ENCODE peak calls at places on chromosomes 4 and X, in eight cellular contexts. One of them, this sample, is unnamed.
A peak's percentile ranks its signal among the peaks of the same experiment; 100 is the strongest.

GRCh38 chr4:40699648-40700047 is 50.1 kb upstream of the NSUN7 start:
- DNase-seq in left lung: no peak
- DNase-seq in CD4-positive, alpha-beta T cell: no peak
- DNase-seq in heart left ventricle: no peak
- DNase-seq in OCI-LY7: no peak
- DNase-seq in A549: no peak
- DNase-seq in right atrium auricular region: no peak
- DNase-seq in left ventricle myocardium inferior: no peak
- DNase-seq in this sample: no peak

GRCh38 chrX:57329008-57329407 is 42.5 kb downstream of the FAAH2 start:
- DNase-seq in left lung: no peak
- DNase-seq in CD4-positive, alpha-beta T cell: no peak
- DNase-seq in heart left ventricle: no peak
- DNase-seq in OCI-LY7: no peak
- DNase-seq in A549: peak; percentile 0
- DNase-seq in right atrium auricular region: no peak
- DNase-seq in left ventricle myocardium inferior: no peak
- DNase-seq in this sample: no peak

GRCh38 chrX:119802546-119802945 is 11.1 kb upstream of the RPL39 start:
- DNase-seq in left lung: no peak
- DNase-seq in CD4-positive, alpha-beta T cell: no peak
- DNase-seq in heart left ventricle: no peak
- DNase-seq in OCI-LY7: no peak
- DNase-seq in A549: no peak
- DNase-seq in right atrium auricular region: no peak
- DNase-seq in left ventricle myocardium inferior: no peak
- DNase-seq in this sample: no peak

GRCh38 chr4:2875556-2875955 is 31.9 kb downstream of the ADD1 start:
- DNase-seq in left lung: no peak
- DNase-seq in CD4-positive, alpha-beta T cell: no peak
- DNase-seq in heart left ventricle: no peak
- DNase-seq in OCI-LY7: no peak
- DNase-seq in A549: no peak
- DNase-seq in right atrium auricular region: no peak
- DNase-seq in left ventricle myocardium inferior: no peak
- DNase-seq in this sample: no peak

GRCh38 chr4:87657525-87657924 is 7.4 kb downstream of the DMP1 start:
- DNase-seq in left lung: no peak
- DNase-seq in CD4-positive, alpha-beta T cell: no peak
- DNase-seq in heart left ventricle: no peak
- DNase-seq in OCI-LY7: no peak
- DNase-seq in A549: peak; percentile 52
- DNase-seq in right atrium auricular region: no peak
- DNase-seq in left ventricle myocardium inferior: no peak
- DNase-seq in this sample: no peak

GRCh38 chr4:22237155-22237751 is 278.6 kb downstream of the ADGRA3 start:
- DNase-seq in left lung: no peak
- DNase-seq in CD4-positive, alpha-beta T cell: peak; percentile 4
- DNase-seq in heart left ventricle: no peak
- DNase-seq in OCI-LY7: no peak
- DNase-seq in A549: peak; percentile 13
- DNase-seq in right atrium auricular region: no peak
- DNase-seq in left ventricle myocardium inferior: no peak
- DNase-seq in this sample: no peak

GRCh38 chrX:131812847-131813825 is 210.0 kb upstream of the STK26 start:
- DNase-seq in left lung: peak; percentile 79
- DNase-seq in CD4-positive, alpha-beta T cell: peak; percentile 89
- DNase-seq in heart left ventricle: peak; percentile 53
- DNase-seq in OCI-LY7: no peak
- DNase-seq in A549: peak; percentile 74
- DNase-seq in right atrium auricular region: peak; percentile 85
- DNase-seq in left ventricle myocardium inferior: no peak
- DNase-seq in this sample: no peak

GRCh38 chr4:1522606-1523005 is 116.4 kb upstream of the NKX1-1 start:
- DNase-seq in left lung: no peak
- DNase-seq in CD4-positive, alpha-beta T cell: no peak
- DNase-seq in heart left ventricle: no peak
- DNase-seq in OCI-LY7: no peak
- DNase-seq in A549: no peak
- DNase-seq in right atrium auricular region: no peak
- DNase-seq in left ventricle myocardium inferior: no peak
- DNase-seq in this sample: no peak

GRCh38 chrX:45799576-45799975 is 598.9 kb upstream of the DIPK2B start:
- DNase-seq in left lung: no peak
- DNase-seq in CD4-positive, alpha-beta T cell: no peak
- DNase-seq in heart left ventricle: no peak
- DNase-seq in OCI-LY7: no peak
- DNase-seq in A549: no peak
- DNase-seq in right atrium auricular region: no peak
- DNase-seq in left ventricle myocardium inferior: no peak
- DNase-seq in this sample: no peak

GRCh38 chr4:59388359-59388758 is 1811.8 kb upstream of the ADGRL3 start:
- DNase-seq in left lung: no peak
- DNase-seq in CD4-positive, alpha-beta T cell: no peak
- DNase-seq in heart left ventricle: no peak
- DNase-seq in OCI-LY7: no peak
- DNase-seq in A549: no peak
- DNase-seq in right atrium auricular region: no peak
- DNase-seq in left ventricle myocardium inferior: no peak
- DNase-seq in this sample: no peak

GRCh38 chr4:82785248-82786003 is 13.2 kb downstream of the SCD5 start:
- DNase-seq in left lung: no peak
- DNase-seq in CD4-positive, alpha-beta T cell: no peak
- DNase-seq in heart left ventricle: no peak
- DNase-seq in OCI-LY7: no peak
- DNase-seq in A549: peak; percentile 62
- DNase-seq in right atrium auricular region: peak; percentile 44
- DNase-seq in left ventricle myocardium inferior: no peak
- DNase-seq in this sample: no peak

GRCh38 chrX:14398725-14399124 is 130.6 kb upstream of the GLRA2 start:
- DNase-seq in left lung: no peak
- DNase-seq in CD4-positive, alpha-beta T cell: no peak
- DNase-seq in heart left ventricle: no peak
- DNase-seq in OCI-LY7: no peak
- DNase-seq in A549: peak; percentile 3
- DNase-seq in right atrium auricular region: no peak
- DNase-seq in left ventricle myocardium inferior: no peak
- DNase-seq in this sample: no peak

GRCh38 chr4:55851885-55852284 is 1.6 kb upstream of the EXOC1 start:
- DNase-seq in left lung: no peak
- DNase-seq in CD4-positive, alpha-beta T cell: no peak
- DNase-seq in heart left ventricle: no peak
- DNase-seq in OCI-LY7: no peak
- DNase-seq in A549: no peak
- DNase-seq in right atrium auricular region: no peak
- DNase-seq in left ventricle myocardium inferior: no peak
- DNase-seq in this sample: no peak

GRCh38 chr4:64230709-64231310 is 178.4 kb downstream of the TECRL start:
- DNase-seq in left lung: no peak
- DNase-seq in CD4-positive, alpha-beta T cell: no peak
- DNase-seq in heart left ventricle: no peak
- DNase-seq in OCI-LY7: peak; percentile 46
- DNase-seq in A549: peak; percentile 14
- DNase-seq in right atrium auricular region: no peak
- DNase-seq in left ventricle myocardium inferior: no peak
- DNase-seq in this sample: no peak

GRCh38 chrX:12489341-12489740 is 301.9 kb upstream of the PRPS2 start:
- DNase-seq in left lung: no peak
- DNase-seq in CD4-positive, alpha-beta T cell: no peak
- DNase-seq in heart left ventricle: no peak
- DNase-seq in OCI-LY7: no peak
- DNase-seq in A549: no peak
- DNase-seq in right atrium auricular region: no peak
- DNase-seq in left ventricle myocardium inferior: no peak
- DNase-seq in this sample: no peak

GRCh38 chr4:70269674-70270073 is 27.3 kb downstream of the CSN3 start:
- DNase-seq in left lung: no peak
- DNase-seq in CD4-positive, alpha-beta T cell: no peak
- DNase-seq in heart left ventricle: no peak
- DNase-seq in OCI-LY7: no peak
- DNase-seq in A549: peak; percentile 1
- DNase-seq in right atrium auricular region: no peak
- DNase-seq in left ventricle myocardium inferior: no peak
- DNase-seq in this sample: no peak

GRCh38 chrX:9650091-9650490 is 115.6 kb downstream of the GPR143 start:
- DNase-seq in left lung: no peak
- DNase-seq in CD4-positive, alpha-beta T cell: no peak
- DNase-seq in heart left ventricle: no peak
- DNase-seq in OCI-LY7: no peak
- DNase-seq in A549: no peak
- DNase-seq in right atrium auricular region: no peak
- DNase-seq in left ventricle myocardium inferior: no peak
- DNase-seq in this sample: no peak

GRCh38 chr4:186584912-186585311 is 29.5 kb upstream of the MTNR1A start:
- DNase-seq in left lung: no peak
- DNase-seq in CD4-positive, alpha-beta T cell: no peak
- DNase-seq in heart left ventricle: no peak
- DNase-seq in OCI-LY7: no peak
- DNase-seq in A549: no peak
- DNase-seq in right atrium auricular region: no peak
- DNase-seq in left ventricle myocardium inferior: no peak
- DNase-seq in this sample: no peak

GRCh38 chrX:117987376-117987775 is 129.2 kb downstream of the KLHL13 start:
- DNase-seq in left lung: no peak
- DNase-seq in CD4-positive, alpha-beta T cell: no peak
- DNase-seq in heart left ventricle: no peak
- DNase-seq in OCI-LY7: no peak
- DNase-seq in A549: no peak
- DNase-seq in right atrium auricular region: no peak
- DNase-seq in left ventricle myocardium inferior: no peak
- DNase-seq in this sample: no peak

GRCh38 chr4:53055716-53056413 is 193.7 kb downstream of the RASL11B start:
- DNase-seq in left lung: no peak
- DNase-seq in CD4-positive, alpha-beta T cell: no peak
- DNase-seq in heart left ventricle: no peak
- DNase-seq in OCI-LY7: no peak
- DNase-seq in A549: no peak
- DNase-seq in right atrium auricular region: no peak
- DNase-seq in left ventricle myocardium inferior: no peak
- DNase-seq in this sample: no peak

GRCh38 chr4:144336633-144337032 is 196.1 kb upstream of the GYPA start:
- DNase-seq in left lung: no peak
- DNase-seq in CD4-positive, alpha-beta T cell: no peak
- DNase-seq in heart left ventricle: no peak
- DNase-seq in OCI-LY7: no peak
- DNase-seq in A549: no peak
- DNase-seq in right atrium auricular region: no peak
- DNase-seq in left ventricle myocardium inferior: no peak
- DNase-seq in this sample: no peak

DNA sequence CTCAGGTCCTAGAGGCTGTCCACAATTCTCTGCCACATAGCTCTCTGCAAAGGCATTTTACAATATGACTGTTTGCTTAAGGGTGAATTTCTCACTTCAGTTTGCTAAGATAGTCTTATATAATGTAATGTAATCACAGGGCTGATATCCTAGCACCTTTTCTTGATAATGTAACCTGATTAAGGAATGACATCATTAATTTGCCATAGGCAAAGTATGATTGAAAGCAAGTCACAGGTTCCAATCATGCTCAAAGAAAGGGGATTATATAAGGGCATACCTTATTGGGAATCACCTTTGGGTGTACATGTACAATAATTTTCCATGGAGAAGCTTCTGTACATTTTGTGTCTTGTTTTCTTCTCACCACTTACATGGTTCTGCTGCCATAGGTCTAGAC is 18.9 kb downstream of the GNRHR start:
- DNase-seq in left lung: no peak
- DNase-seq in CD4-positive, alpha-beta T cell: no peak
- DNase-seq in heart left ventricle: no peak
- DNase-seq in OCI-LY7: no peak
- DNase-seq in A549: no peak
- DNase-seq in right atrium auricular region: no peak
- DNase-seq in left ventricle myocardium inferior: no peak
- DNase-seq in this sample: no peak
- H3K27ac ChIP-seq in left lung: no peak overlapping the region
- H3K27ac ChIP-seq in CD4-positive, alpha-beta T cell: no peak overlapping the region
- H3K27ac ChIP-seq in heart left ventricle: no peak overlapping the region
- H3K27ac ChIP-seq in OCI-LY7: no peak overlapping the region
- H3K27ac ChIP-seq in A549: no peak overlapping the region
- H3K27ac ChIP-seq in right atrium auricular region: no peak overlapping the region
- H3K27ac ChIP-seq in left ventricle myocardium inferior: no peak overlapping the region
- H3K27ac ChIP-seq in this sample: no peak overlapping the region

DNA sequence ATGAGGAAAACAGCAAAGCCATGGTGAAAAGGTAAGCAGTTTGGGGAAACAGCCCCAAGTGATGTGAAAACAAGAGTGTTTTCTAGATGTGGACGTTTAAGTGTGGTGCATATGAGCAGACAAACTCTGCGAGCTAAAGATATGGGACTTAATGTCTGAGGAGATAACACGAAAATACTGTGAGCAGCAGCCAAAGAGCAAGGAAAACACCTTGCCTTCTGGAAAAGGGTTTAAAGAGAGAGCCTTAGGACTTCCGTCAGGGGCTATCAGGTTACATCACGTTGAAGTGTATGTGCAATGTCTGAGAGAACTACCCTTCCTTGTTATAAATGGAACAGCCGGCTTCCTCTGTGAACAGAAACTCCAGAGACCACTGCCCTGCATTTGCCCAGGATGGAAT is 54.2 kb downstream of the LEF1 start:
- DNase-seq in left lung: no peak
- DNase-seq in CD4-positive, alpha-beta T cell: no peak
- DNase-seq in heart left ventricle: no peak
- DNase-seq in OCI-LY7: peak; percentile 23
- DNase-seq in A549: no peak
- DNase-seq in right atrium auricular region: no peak
- DNase-seq in left ventricle myocardium inferior: no peak
- DNase-seq in this sample: no peak
- H3K27ac ChIP-seq in left lung: no peak overlapping the region
- H3K27ac ChIP-seq in CD4-positive, alpha-beta T cell: peak overlapping the region; percentile 89
- H3K27ac ChIP-seq in heart left ventricle: no peak overlapping the region
- H3K27ac ChIP-seq in OCI-LY7: peak overlapping the region; percentile 23
- H3K27ac ChIP-seq in A549: no peak overlapping the region
- H3K27ac ChIP-seq in right atrium auricular region: no peak overlapping the region
- H3K27ac ChIP-seq in left ventricle myocardium inferior: no peak overlapping the region
- H3K27ac ChIP-seq in this sample: no peak overlapping the region

GRCh38 chr4:183345261-183345660 is 23.0 kb upstream of the CLDN24 start:
- DNase-seq in left lung: no peak
- DNase-seq in CD4-positive, alpha-beta T cell: no peak
- DNase-seq in heart left ventricle: no peak
- DNase-seq in OCI-LY7: no peak
- DNase-seq in A549: no peak
- DNase-seq in right atrium auricular region: no peak
- DNase-seq in left ventricle myocardium inferior: no peak
- DNase-seq in this sample: no peak
- H3K27ac ChIP-seq in left lung: no peak overlapping the region
- H3K27ac ChIP-seq in CD4-positive, alpha-beta T cell: no peak overlapping the region
- H3K27ac ChIP-seq in heart left ventricle: no peak overlapping the region
- H3K27ac ChIP-seq in OCI-LY7: no peak overlapping the region
- H3K27ac ChIP-seq in A549: no peak overlapping the region
- H3K27ac ChIP-seq in right atrium auricular region: no peak overlapping the region
- H3K27ac ChIP-seq in left ventricle myocardium inferior: no peak overlapping the region
- H3K27ac ChIP-seq in this sample: no peak overlapping the region

DNA sequence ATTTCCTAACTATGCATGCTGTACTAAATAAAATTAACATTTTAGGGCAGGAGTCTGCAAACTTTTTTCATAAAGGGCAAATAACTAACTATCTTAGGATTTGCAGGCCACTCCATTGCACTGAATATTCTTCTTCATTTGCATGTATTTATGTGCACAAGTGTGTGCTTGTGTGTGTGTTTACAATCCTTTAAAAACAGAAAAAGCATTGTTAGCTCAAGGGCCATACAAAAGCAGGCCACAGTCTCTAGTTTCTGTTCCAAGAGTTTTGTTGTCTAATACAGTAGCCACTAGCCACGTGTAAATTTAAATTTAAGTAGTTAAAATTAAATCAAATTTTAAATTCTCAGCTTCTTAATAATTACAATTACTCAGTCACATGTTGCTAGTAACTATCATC is 621.8 kb downstream of the TMA16 start:
- DNase-seq in left lung: no peak
- DNase-seq in CD4-positive, alpha-beta T cell: no peak
- DNase-seq in heart left ventricle: no peak
- DNase-seq in OCI-LY7: no peak
- DNase-seq in A549: no peak
- DNase-seq in right atrium auricular region: no peak
- DNase-seq in left ventricle myocardium inferior: no peak
- DNase-seq in this sample: no peak
- H3K27ac ChIP-seq in left lung: no peak overlapping the region
- H3K27ac ChIP-seq in CD4-positive, alpha-beta T cell: no peak overlapping the region
- H3K27ac ChIP-seq in heart left ventricle: no peak overlapping the region
- H3K27ac ChIP-seq in OCI-LY7: no peak overlapping the region
- H3K27ac ChIP-seq in A549: no peak overlapping the region
- H3K27ac ChIP-seq in right atrium auricular region: no peak overlapping the region
- H3K27ac ChIP-seq in left ventricle myocardium inferior: no peak overlapping the region
- H3K27ac ChIP-seq in this sample: peak overlapping the region; percentile 77

This sample was measured in substantia nigra.